ENCODE peak calls at places on chromosome 10, in five cellular contexts. O, X, R, V and H are unnamed samples.
A peak's percentile ranks its signal among the peaks of the same experiment; 100 is the strongest.

GRCh38 chr10:124604214-124605000 is 139.8 kb downstream of the FAM53B start:
- DNase-seq in O (no peak), X (no peak), R (no peak), V (no peak), H (no peak)

GRCh38 chr10:71435571-71436267 is 39.0 kb downstream of the CDH23 start:
- DNase-seq in O (no peak), X (no peak), R (no peak), V (no peak), H (no peak)

GRCh38 chr10:69068549-69068948 is 19.4 kb upstream of the SRGN start:
- DNase-seq in O (no peak), X (no peak), R (no peak), V (no peak), H (no peak)

GRCh38 chr10:97517778-97518561 is 19.2 kb downstream of the UBTD1 start:
- DNase-seq in O (no peak), X (no peak), R (no peak), V (no peak), H (no peak)

GRCh38 chr10:75057680-75058079 is 53.8 kb upstream of the SAMD8 start:
- DNase-seq in O (no peak), X (no peak), R (no peak), V (no peak), H (no peak)

GRCh38 chr10:44647877-44648542 is 263.1 kb upstream of the CXCL12 start:
- DNase-seq in O (no peak), X (no peak), R (peak; percentile 27), V (no peak), H (no peak)

GRCh38 chr10:79385392-79385795 is 38.1 kb downstream of the PPIF start:
- DNase-seq in O (no peak), X (no peak), R (no peak), V (no peak), H (peak; percentile 6)

GRCh38 chr10:104577861-104578480 is 63.1 kb upstream of the SORCS3 start:
- DNase-seq in O (no peak), X (no peak), R (no peak), V (peak; percentile 23), H (peak; percentile 41)

GRCh38 chr10:107686095-107686494 is 521.6 kb upstream of the SORCS1 start:
- DNase-seq in O (no peak), X (no peak), R (no peak), V (no peak), H (no peak)

GRCh38 chr10:75127481-75127880 is 16.0 kb downstream of the SAMD8 start:
- DNase-seq in O (no peak), X (no peak), R (no peak), V (no peak), H (no peak)

GRCh38 chr10:103884681-103885139 is 29.3 kb upstream of the SH3PXD2A start:
- DNase-seq in O (peak; percentile 53), X (no peak), R (no peak), V (peak; percentile 54), H (peak; percentile 31)

GRCh38 chr10:51706225-51706624 is 6.8 kb upstream of the CSTF2T start:
- DNase-seq in O (no peak), X (no peak), R (no peak), V (no peak), H (no peak)

GRCh38 chr10:72242675-72243074 is 26.6 kb upstream of the ASCC1 start:
- DNase-seq in O (no peak), X (no peak), R (no peak), V (no peak), H (no peak)

GRCh38 chr10:44628921-44629320 is 244.0 kb upstream of the CXCL12 start:
- DNase-seq in O (no peak), X (no peak), R (no peak), V (peak; percentile 15), H (no peak)

GRCh38 chr10:1643911-1644810 is 93.2 kb downstream of the ADARB2 start:
- DNase-seq in O (no peak), X (no peak), R (no peak), V (no peak), H (no peak)

GRCh38 chr10:95237376-95238170 is 43.5 kb downstream of the ACSM6 start:
- DNase-seq in O (no peak), X (no peak), R (no peak), V (no peak), H (no peak)

GRCh38 chr10:11521860-11522259 is 89.6 kb downstream of the USP6NL start:
- DNase-seq in O (no peak), X (no peak), R (no peak), V (no peak), H (no peak)

GRCh38 chr10:124917168-124917938 is 24.6 kb upstream of the ZRANB1 start:
- DNase-seq in O (peak; percentile 39), X (no peak), R (no peak), V (peak; percentile 47), H (peak; percentile 31)

GRCh38 chr10:3248526-3249255 is 76.1 kb upstream of the PITRM1 start:
- DNase-seq in O (no peak), X (no peak), R (no peak), V (peak; percentile 24), H (no peak)

GRCh38 chr10:97013568-97013967 is 172.2 kb downstream of the SLIT1 start:
- DNase-seq in O (no peak), X (no peak), R (no peak), V (no peak), H (no peak)

GRCh38 chr10:98433881-98434732 is 12.6 kb downstream of the HPS1 start:
- DNase-seq in O (no peak), X (no peak), R (no peak), V (no peak), H (no peak)

GRCh38 chr10:59958882-59959281 is 52.5 kb upstream of the CCDC6 start:
- DNase-seq in O (no peak), X (no peak), R (no peak), V (no peak), H (no peak)

GRCh38 chr10:50993817-50994251 is 80.5 kb upstream of the PRKG1 start:
- DNase-seq in O (no peak), X (no peak), R (no peak), V (no peak), H (no peak)

GRCh38 chr10:96830511-96831199 is 1.4 kb upstream of the LCOR start:
- DNase-seq in O (peak; percentile 66), X (no peak), R (peak; percentile 67), V (peak; percentile 84), H (peak; percentile 73)

GRCh38 chr10:103493911-103494877 is 689 bp downstream of the NEURL1 start:
- DNase-seq in O (no peak), X (no peak), R (no peak), V (no peak), H (peak; percentile 50)

GRCh38 chr10:69696073-69696731 is 66.2 kb downstream of the FAM241B start:
- DNase-seq in O (peak; percentile 70), X (peak; percentile 23), R (no peak), V (peak; percentile 65), H (peak; percentile 58)

GRCh38 chr10:101029520-101030309 is 1.2 kb downstream of the PDZD7 start:
- DNase-seq in O (no peak), X (no peak), R (no peak), V (no peak), H (no peak)

GRCh38 chr10:63415635-63416244 is 50.0 kb downstream of the JMJD1C start:
- DNase-seq in O (no peak), X (no peak), R (no peak), V (no peak), H (no peak)

GRCh38 chr10:43823237-43823605 is 174.5 kb upstream of the ZNF32 start:
- DNase-seq in O (no peak), X (no peak), R (no peak), V (no peak), H (no peak)

GRCh38 chr10:75189266-75190096 is 21.1 kb upstream of the VDAC2 start:
- DNase-seq in O (peak; percentile 81), X (no peak), R (no peak), V (no peak), H (no peak)

GRCh38 chr10:124558901-124559321 is 97.3 kb downstream of the LHPP start:
- DNase-seq in O (no peak), X (no peak), R (no peak), V (no peak), H (no peak)

GRCh38 chr10:86664370-86665217 is 3.7 kb upstream of the LDB3 start:
- DNase-seq in O (no peak), X (no peak), R (no peak), V (no peak), H (no peak)

GRCh38 chr10:80596391-80597257 is 58.9 kb downstream of the SH2D4B start:
- DNase-seq in O (peak; percentile 42), X (no peak), R (no peak), V (peak; percentile 76), H (peak; percentile 52)

GRCh38 chr10:102455893-102456471 is 4.6 kb upstream of the C10orf95 start:
- DNase-seq in O (no peak), X (no peak), R (no peak), V (peak; percentile 78), H (no peak)
- TF ChIP-seq CREB1 in O (no peak), X (no peak), R (no peak), V (no peak), H (no peak)

GRCh38 chr10:94205370-94205930 is 157.3 kb downstream of the NOC3L start:
- DNase-seq in O (no peak), X (no peak), R (no peak), V (no peak), H (no peak)
- TF ChIP-seq SP1 in O (no peak), X (no peak), R (no peak), V (no peak), H (no peak)

DNA sequence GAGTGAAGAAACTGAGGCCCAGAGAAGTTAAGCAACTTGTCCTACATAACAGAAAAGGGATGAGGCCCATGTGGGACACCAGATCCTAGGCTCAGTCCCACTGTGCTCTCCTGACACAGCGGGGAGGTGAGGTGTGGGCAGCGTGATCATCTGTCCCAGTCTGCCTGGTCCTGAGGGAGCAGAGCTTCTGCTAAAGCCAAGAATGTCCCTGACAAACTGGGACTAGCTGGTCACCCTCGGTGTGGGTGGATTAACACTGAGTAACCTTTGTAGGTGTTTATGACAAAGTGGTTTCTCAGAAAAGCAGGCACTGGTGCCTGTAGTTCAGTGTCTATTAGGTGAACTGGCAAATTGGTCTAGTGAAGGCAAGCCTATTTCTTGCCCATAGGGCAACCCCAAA is 127.9 kb upstream of the HABP2 start:
- DNase-seq in O (no peak), X (no peak), R (no peak), V (no peak), H (no peak)
- TF ChIP-seq ATF3 in O (no peak), X (no peak), R (no peak), V (no peak), H (no peak)

GRCh38 chr10:118256825-118257570 is 85.1 kb downstream of the FAM204A start:
- DNase-seq in O (no peak), X (no peak), R (no peak), V (no peak), H (no peak)

GRCh38 chr10:118256209-118256608 is 85.9 kb downstream of the FAM204A start:
- DNase-seq in O (no peak), X (no peak), R (no peak), V (no peak), H (no peak)

GRCh38 chr10:118255355-118255754 is 86.8 kb downstream of the FAM204A start:
- DNase-seq in O (no peak), X (no peak), R (no peak), V (no peak), H (no peak)

GRCh38 chr10:118259288-118259906 is 82.7 kb downstream of the FAM204A start:
- DNase-seq in O (peak; percentile 19), X (no peak), R (no peak), V (peak; percentile 54), H (peak; percentile 73)

DNA sequence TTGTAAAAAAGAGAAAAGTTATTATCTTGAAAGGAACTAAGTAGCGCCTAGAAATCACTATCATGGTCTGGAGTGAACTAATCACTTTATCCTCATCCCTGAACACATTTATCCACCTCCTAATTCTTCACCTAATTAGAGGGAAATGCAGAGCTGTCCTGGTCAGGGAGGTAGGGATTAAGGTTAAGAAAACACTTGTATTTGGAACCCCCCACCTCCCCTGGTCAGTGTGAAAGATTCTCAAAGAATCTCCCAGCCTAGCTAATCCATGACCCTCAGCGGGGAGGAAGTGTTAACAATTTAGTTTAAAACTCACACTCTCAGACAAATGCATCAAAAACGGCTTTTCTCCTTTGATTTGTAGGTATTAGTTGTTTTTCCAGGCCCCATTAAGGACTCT is 83.8 kb downstream of the FAM204A start:
- DNase-seq in O (no peak), X (no peak), R (no peak), V (no peak), H (no peak)
- TF ChIP-seq CREB1 in O (no peak), X (no peak), R (no peak), V (no peak), H (no peak)